ENCODE peak calls at places on chromosomes 3 and 15, in five cellular contexts. F is PC-3; M is CD8-positive, alpha-beta memory T cell; L is cardiac muscle cell; C is sigmoid colon. Q is an unnamed sample. For H3K4me1, the result is how much of the 10 kb centered on the place peaks cover.

GRCh38 chr3:184645304-184645703 is 66.6 kb downstream of the MAGEF1 start:
- DNase-seq in F (no peak), M (no peak), L (no peak), C (no peak), Q (no peak)

GRCh38 chr3:8982509-8982908 is 19.2 kb upstream of the RAD18 start:
- DNase-seq in F (no peak), M (no peak), L (no peak), C (no peak), Q (no peak)

GRCh38 chr3:27105904-27106303 is 263.3 kb downstream of the NEK10 start:
- DNase-seq in F (peak), M (no peak), L (peak), C (no peak), Q (no peak)

GRCh38 chr3:16723994-16724393 is 118.8 kb upstream of the DAZL start:
- DNase-seq in F (peak), M (no peak), L (peak), C (no peak), Q (no peak)

GRCh38 chr15:33310481-33311311 is at the start of gene RYR3:
- DNase-seq in F (no peak), M (no peak), L (peak), C (peak), Q (no peak)

GRCh38 chr15:71743861-71744382 is 66.4 kb upstream of the NR2E3 start:
- DNase-seq in F (peak), M (peak), L (peak), C (no peak), Q (peak)

GRCh38 chr3:158053386-158053785 is 52.8 kb downstream of the SHOX2 start:
- DNase-seq in F (no peak), M (no peak), L (no peak), C (no peak), Q (no peak)

GRCh38 chr3:61935819-61936218 is 374.4 kb downstream of the PTPRG start:
- DNase-seq in F (no peak), M (no peak), L (no peak), C (no peak), Q (no peak)

GRCh38 chr15:42727740-42728355 is 9.1 kb downstream of the CDAN1 start:
- DNase-seq in F (no peak), M (no peak), L (no peak), C (no peak), Q (no peak)

GRCh38 chr3:26233374-26233773 is 389.2 kb upstream of the LRRC3B start:
- DNase-seq in F (no peak), M (no peak), L (no peak), C (no peak), Q (no peak)

GRCh38 chr3:40523781-40524180 is 979 bp upstream of the ZNF621 start:
- DNase-seq in F (peak), M (no peak), L (no peak), C (no peak), Q (no peak)

GRCh38 chr3:169998668-169999131 is 32.1 kb downstream of the SEC62 start:
- DNase-seq in F (peak), M (no peak), L (no peak), C (no peak), Q (no peak)

GRCh38 chr15:77568014-77568959 is 64.4 kb downstream of the LINGO1 start:
- DNase-seq in F (no peak), M (no peak), L (no peak), C (no peak), Q (no peak)

GRCh38 chr15:56901931-56902330 is 16.5 kb upstream of the TCF12 start:
- DNase-seq in F (no peak), M (no peak), L (no peak), C (no peak), Q (no peak)

GRCh38 chr15:94021621-94022320 is 209.6 kb upstream of the MCTP2 start:
- DNase-seq in F (no peak), M (no peak), L (no peak), C (peak), Q (no peak)

GRCh38 chr3:196697270-196697669 is 14.8 kb downstream of the CEP19 start:
- DNase-seq in F (no peak), M (no peak), L (no peak), C (no peak), Q (no peak)

GRCh38 chr15:79025201-79025600 is 65.4 kb downstream of the RASGRF1 start:
- DNase-seq in F (no peak), M (no peak), L (peak), C (no peak), Q (no peak)

GRCh38 chr3:149401926-149402310 is 24.5 kb upstream of the TM4SF1 start:
- DNase-seq in F (no peak), M (no peak), L (no peak), C (no peak), Q (no peak)

GRCh38 chr15:85649372-85649771 is 145.4 kb downstream of the KLHL25 start:
- DNase-seq in F (no peak), M (no peak), L (peak), C (no peak), Q (no peak)

GRCh38 chr3:113423699-113424098 is 17.6 kb downstream of the CFAP44 start:
- DNase-seq in F (no peak), M (no peak), L (no peak), C (no peak), Q (no peak)

GRCh38 chr3:58299839-58300516 is 6.1 kb upstream of the RPP14 start:
- DNase-seq in F (peak), M (no peak), L (peak), C (no peak), Q (no peak)

GRCh38 chr3:100103558-100104441 is 10.5 kb downstream of the FILIP1L start:
- DNase-seq in F (peak), M (no peak), L (no peak), C (no peak), Q (no peak)

GRCh38 chr15:42584031-42584765 is 8.8 kb downstream of the STARD9 start:
- DNase-seq in F (no peak), M (no peak), L (peak), C (no peak), Q (no peak)

GRCh38 chr15:101455291-101455916 is 34.1 kb downstream of the PCSK6 start:
- DNase-seq in F (no peak), M (no peak), L (no peak), C (no peak), Q (no peak)

GRCh38 chr15:81229596-81229995 is 32.9 kb downstream of the IL16 start:
- DNase-seq in F (no peak), M (no peak), L (no peak), C (peak), Q (no peak)

GRCh38 chr3:134659391-134660045 is 8.7 kb upstream of the KY start:
- DNase-seq in F (no peak), M (no peak), L (no peak), C (no peak), Q (no peak)

GRCh38 chr3:108182339-108182738 is 39.9 kb downstream of the IFT57 start:
- DNase-seq in F (no peak), M (no peak), L (no peak), C (no peak), Q (no peak)

GRCh38 chr3:147015334-147015733 is 391.0 kb downstream of the ZIC4 start:
- DNase-seq in F (no peak), M (no peak), L (no peak), C (no peak), Q (no peak)

GRCh38 chr3:135895106-135895733 is 70.3 kb upstream of the PPP2R3A start:
- DNase-seq in F (peak), M (no peak), L (peak), C (peak), Q (no peak)

GRCh38 chr15:78365931-78366330 is 25.8 kb downstream of the CRABP1 start:
- DNase-seq in F (peak), M (no peak), L (no peak), C (no peak), Q (no peak)

GRCh38 chr3:118000219-118000618 is 1034.4 kb downstream of the IGSF11 start:
- DNase-seq in F (no peak), M (no peak), L (no peak), C (no peak), Q (no peak)

GRCh38 chr15:91586542-91586941 is 267.0 kb upstream of the SLCO3A1 start:
- DNase-seq in F (no peak), M (no peak), L (no peak), C (no peak), Q (no peak)

GRCh38 chr15:42166225-42166940 is 9.9 kb upstream of the PLA2G4F start:
- DNase-seq in F (no peak), M (no peak), L (no peak), C (no peak), Q (no peak)

GRCh38 chr3:186239321-186239720 is 122.7 kb downstream of the DGKG start:
- DNase-seq in F (peak), M (no peak), L (peak), C (no peak), Q (no peak)

GRCh38 chr3:168213920-168214319 is 118.2 kb upstream of the GOLIM4 start:
- DNase-seq in F (no peak), M (no peak), L (no peak), C (no peak), Q (no peak)

GRCh38 chr3:170563712-170564423 is 22.0 kb downstream of the SLC7A14 start:
- DNase-seq in F (peak), M (no peak), L (no peak), C (no peak), Q (no peak)

GRCh38 chr15:38354321-38354929 is 99.5 kb upstream of the FAM98B start:
- DNase-seq in F (peak), M (peak), L (peak), C (no peak), Q (peak)

GRCh38 chr3:126930936-126931600 is 51.8 kb upstream of the PLXNA1 start:
- DNase-seq in F (no peak), M (no peak), L (no peak), C (peak), Q (no peak)
- H3K27ac ChIP-seq in F (peak), M (no peak), L (no peak), C (no peak), Q (no peak)

GRCh38 chr3:111923821-111924220 is 55.0 kb upstream of the ABHD10 start:
- DNase-seq in F (peak), M (no peak), L (no peak), C (no peak), Q (no peak)

GRCh38 chr3:111919370-111920065 is 59.3 kb upstream of the ABHD10 start:
- DNase-seq in F (no peak), M (no peak), L (no peak), C (no peak), Q (no peak)

GRCh38 chr3:111924283-111924682 is 54.5 kb upstream of the ABHD10 start:
- DNase-seq in F (peak), M (no peak), L (no peak), C (peak), Q (no peak)

GRCh38 chr3:111926266-111926676 is 52.6 kb upstream of the ABHD10 start:
- DNase-seq in F (peak), M (no peak), L (no peak), C (no peak), Q (no peak)

GRCh38 chr3:111923095-111923771 is 55.6 kb upstream of the ABHD10 start:
- DNase-seq in F (peak), M (no peak), L (no peak), C (no peak), Q (no peak)
- H3K4me1 ChIP-seq in F (half or more), M (under half), L (under half), C (under half), Q (under half)

DNA sequence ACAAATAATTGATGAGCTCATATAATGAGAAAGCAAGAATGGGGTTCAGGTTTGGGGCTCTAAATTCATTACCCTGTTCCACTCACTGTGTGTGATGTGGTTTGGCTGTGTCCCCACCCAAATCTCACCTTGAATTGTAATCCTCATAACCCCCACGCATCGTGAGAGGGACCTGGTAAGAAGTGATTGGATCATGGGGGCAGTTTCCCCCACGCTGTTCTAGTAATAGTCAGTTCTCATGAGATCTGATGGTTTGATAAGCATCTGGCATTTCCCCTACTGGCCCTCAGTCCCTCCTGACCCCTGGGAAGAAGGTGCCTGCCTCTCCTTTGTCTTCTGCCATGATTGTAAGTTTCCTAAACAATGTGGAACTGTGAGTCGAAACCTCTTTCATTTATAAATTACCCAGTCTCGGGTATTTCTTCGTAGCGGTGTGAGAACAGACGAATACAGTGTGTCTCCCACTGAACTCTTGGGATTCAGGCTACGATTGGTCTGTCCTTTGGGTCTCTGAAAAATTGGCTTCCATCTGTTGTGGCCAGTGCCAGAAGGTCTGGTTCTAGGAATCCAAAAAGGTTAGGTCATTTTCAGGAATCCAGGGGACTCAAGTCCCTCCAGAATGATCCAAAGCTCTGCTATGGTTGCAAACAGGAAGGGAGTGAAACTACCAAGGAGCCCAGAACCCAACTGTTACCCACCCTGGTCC is 87.7 kb downstream of the XXYLT1 start:
- DNase-seq in F (no peak), M (no peak), L (no peak), C (peak), Q (no peak)
- H3K4me3 ChIP-seq in F (no peak), M (no peak), L (no peak), C (no peak), Q (no peak)

DNA sequence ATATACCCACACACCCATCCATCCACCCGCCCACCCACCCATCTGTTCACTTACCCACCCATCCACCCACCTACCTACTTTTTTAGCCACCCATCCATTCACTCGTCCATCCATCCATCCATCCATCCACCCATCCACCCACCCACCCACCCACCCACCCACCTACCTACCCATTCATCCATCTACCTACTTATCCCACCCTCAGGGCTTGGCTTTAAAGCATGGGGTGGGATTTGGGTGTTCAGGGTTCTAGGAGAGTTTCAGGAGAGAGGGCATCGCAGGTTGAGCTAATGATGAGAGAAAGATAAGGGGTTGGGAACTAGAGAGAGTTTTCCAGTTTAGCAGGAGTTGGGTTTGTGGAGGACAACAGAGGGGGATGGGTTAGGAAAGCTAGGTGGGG is 9.7 kb downstream of the FBLN2 start:
- DNase-seq in F (no peak), M (no peak), L (no peak), C (no peak), Q (no peak)
- H3K27ac ChIP-seq in F (no peak), M (no peak), L (no peak), C (no peak), Q (no peak)

GRCh38 chr3:31232049-31233040 is 300.4 kb upstream of the STT3B start:
- DNase-seq in F (no peak), M (no peak), L (no peak), C (no peak), Q (no peak)

GRCh38 chr3:31230425-31230824 is 302.3 kb upstream of the STT3B start:
- DNase-seq in F (no peak), M (no peak), L (no peak), C (no peak), Q (peak)

GRCh38 chr3:31230834-31231233 is 301.9 kb upstream of the STT3B start:
- DNase-seq in F (no peak), M (no peak), L (no peak), C (no peak), Q (no peak)

GRCh38 chr3:31235062-31235704 is 297.5 kb upstream of the STT3B start:
- DNase-seq in F (no peak), M (no peak), L (no peak), C (no peak), Q (no peak)

GRCh38 chr3:31234143-31234542 is 298.6 kb upstream of the STT3B start:
- DNase-seq in F (no peak), M (no peak), L (no peak), C (no peak), Q (no peak)
- H3K4me1 ChIP-seq in F (under half), M (under half), L (under half), C (under half), Q (under half)

GRCh38 chr15:89664951-89665350 is 9.7 kb upstream of the KIF7 start:
- DNase-seq in F (no peak), M (no peak), L (no peak), C (peak), Q (no peak)
- H3K4me3 ChIP-seq in F (no peak), M (no peak), L (no peak), C (peak), Q (no peak)

GRCh38 chr3:156519758-156520162 is 35.2 kb downstream of the SSR3 start:
- DNase-seq in F (no peak), M (no peak), L (no peak), C (no peak), Q (no peak)

GRCh38 chr3:156518726-156519125 is 36.2 kb downstream of the SSR3 start:
- DNase-seq in F (no peak), M (no peak), L (no peak), C (no peak), Q (no peak)

GRCh38 chr3:156525808-156526207 is 29.1 kb downstream of the SSR3 start:
- DNase-seq in F (peak), M (no peak), L (no peak), C (no peak), Q (no peak)

GRCh38 chr3:156527060-156527459 is 27.9 kb downstream of the SSR3 start:
- DNase-seq in F (no peak), M (no peak), L (no peak), C (no peak), Q (no peak)

GRCh38 chr3:156522673-156523072 is 32.2 kb downstream of the SSR3 start:
- DNase-seq in F (no peak), M (no peak), L (no peak), C (no peak), Q (no peak)
- H3K27ac ChIP-seq in F (no peak), M (no peak), L (no peak), C (no peak), Q (no peak)

Q was measured in naive thymus-derived CD4-positive, alpha-beta T cell.